ENCODE peak calls at places on chromosome 12, in six cellular contexts. F is stimulated activated naive CD4-positive, alpha-beta T cell treated with Interleukin-2 at 50 U/mL for 16 hours; C is activated T-cell treated with anti-CD3 and anti-CD28 coated beads, Interleukin-2, amount 50 U/mL, for 72 hours; K is stomach; J is stimulated activated CD4-positive, alpha-beta T cell treated with anti-CD3 and anti-CD28 coated beads, Interleukin-15, amount 100 ng/mL, for 1 hour; E is T-helper 2 cell. X is an unnamed sample.

GRCh38 chr12:1691123-1692007 is 495 bp downstream of the ADIPOR2 start:
- DNase-seq in C (peak), K (peak), E (no peak), J (peak), F (peak), X (peak)

GRCh38 chr12:113316155-113316554 is 18.8 kb downstream of the SLC8B1 start:
- DNase-seq in F (no peak), E (no peak), C (no peak), K (no peak), J (no peak), X (no peak)

GRCh38 chr12:6945613-6946012 is 1.8 kb downstream of the C12orf57 start:
- DNase-seq in K (no peak), F (no peak), E (no peak), J (no peak), C (no peak), X (no peak)

GRCh38 chr12:90770861-90771260 is 184.1 kb downstream of the CCER1 start:
- DNase-seq in C (no peak), F (no peak), J (no peak), K (no peak), E (no peak), X (no peak)

GRCh38 chr12:32312049-32312670 is 87.2 kb upstream of the FGD4 start:
- DNase-seq in E (no peak), C (no peak), K (no peak), J (no peak), F (no peak), X (peak)

GRCh38 chr12:66638666-66639065 is 40.2 kb downstream of the GRIP1 start:
- DNase-seq in K (no peak), J (no peak), C (no peak), F (no peak), E (no peak), X (no peak)

GRCh38 chr12:126139355-126139754 is 1074.1 kb downstream of the AACS start:
- DNase-seq in K (no peak), C (no peak), F (no peak), E (no peak), J (no peak), X (no peak)

GRCh38 chr12:26124491-26125450 is at the start of gene BHLHE41:
- DNase-seq in C (peak), J (no peak), E (no peak), F (no peak), K (peak), X (no peak)

GRCh38 chr12:122939151-122939550 is 27.1 kb downstream of the ABCB9 start:
- DNase-seq in J (no peak), K (no peak), C (no peak), F (no peak), E (no peak), X (no peak)

GRCh38 chr12:76375939-76376338 is 27.7 kb upstream of the BBS10 start:
- DNase-seq in K (no peak), J (no peak), C (no peak), F (no peak), E (no peak), X (no peak)

GRCh38 chr12:62435337-62436163 is 31.1 kb upstream of the MON2 start:
- DNase-seq in J (peak), F (peak), E (no peak), C (peak), K (peak), X (peak)

GRCh38 chr12:83122623-83122934 is 435.9 kb downstream of the TMTC2 start:
- DNase-seq in K (no peak), E (no peak), J (no peak), F (no peak), C (no peak), X (no peak)

GRCh38 chr12:46763230-46763629 is 62.6 kb downstream of the SLC38A4 start:
- DNase-seq in E (no peak), J (no peak), F (no peak), C (peak), K (no peak), X (no peak)

GRCh38 chr12:96421014-96421413 is 20.8 kb upstream of the CDK17 start:
- DNase-seq in E (no peak), K (no peak), J (no peak), F (no peak), C (no peak), X (no peak)

GRCh38 chr12:54417712-54418440 is 1.2 kb downstream of the ITGA5 start:
- DNase-seq in K (no peak), J (no peak), F (no peak), E (peak), C (peak), X (no peak)

GRCh38 chr12:111313833-111314259 is 55.0 kb downstream of the PHETA1 start:
- DNase-seq in E (peak), J (peak), K (peak), F (peak), C (peak), X (peak)

GRCh38 chr12:32809846-32810245 is 54.1 kb upstream of the YARS2 start:
- DNase-seq in J (no peak), E (no peak), F (no peak), K (no peak), C (no peak), X (no peak)

GRCh38 chr12:96034631-96035282 is 630 bp downstream of the LTA4H start:
- DNase-seq in F (peak), C (no peak), E (no peak), J (no peak), K (no peak), X (no peak)

GRCh38 chr12:111462134-111462821 is 56.6 kb downstream of the SH2B3 start:
- DNase-seq in E (no peak), C (no peak), J (no peak), F (no peak), K (no peak), X (no peak)

GRCh38 chr12:47286676-47287075 is 206.9 kb upstream of the AMIGO2 start:
- DNase-seq in K (no peak), E (no peak), F (no peak), C (no peak), J (no peak), X (no peak)

GRCh38 chr12:100554608-100555077 is 18.8 kb upstream of the GAS2L3 start:
- DNase-seq in C (peak), F (no peak), J (no peak), K (no peak), E (no peak), X (peak)

GRCh38 chr12:69415471-69416275 is 54.5 kb upstream of the FRS2 start:
- DNase-seq in C (peak), F (no peak), J (no peak), E (no peak), K (peak), X (no peak)

GRCh38 chr12:69497308-69498026 is 27.3 kb downstream of the FRS2 start:
- DNase-seq in F (no peak), E (no peak), K (no peak), C (no peak), J (no peak), X (no peak)

GRCh38 chr12:108185002-108185401 is 55.9 kb downstream of the WSCD2 start:
- DNase-seq in F (no peak), J (no peak), K (no peak), E (no peak), C (no peak), X (no peak)

GRCh38 chr12:132724506-132725220 is 14.0 kb downstream of the PGAM5 start:
- DNase-seq in C (no peak), J (no peak), K (no peak), E (no peak), F (no peak), X (no peak)

GRCh38 chr12:43733687-43734086 is 24.9 kb downstream of the PUS7L start:
- DNase-seq in K (no peak), E (no peak), C (no peak), F (no peak), J (no peak), X (no peak)

GRCh38 chr12:130031571-130032189 is 127.9 kb upstream of the TMEM132D start:
- DNase-seq in J (peak), F (peak), K (peak), C (peak), E (no peak), X (no peak)

GRCh38 chr12:120581998-120582397 is 796 bp upstream of the POP5 start:
- DNase-seq in E (no peak), F (peak), K (no peak), J (no peak), C (peak), X (no peak)

GRCh38 chr12:46217686-46218508 is 50.9 kb downstream of the SLC38A1 start:
- DNase-seq in E (peak), F (peak), K (peak), C (peak), J (no peak), X (no peak)

GRCh38 chr12:49052451-49053208 is 8.0 kb downstream of the KMT2D start:
- DNase-seq in J (no peak), C (no peak), F (no peak), K (no peak), E (no peak), X (no peak)

GRCh38 chr12:111429760-111430417 is 24.2 kb downstream of the SH2B3 start:
- DNase-seq in J (peak), E (peak), K (no peak), F (peak), C (peak), X (no peak)

GRCh38 chr12:62078020-62078419 is 182.2 kb upstream of the USP15 start:
- DNase-seq in J (no peak), E (no peak), C (no peak), F (no peak), K (no peak), X (no peak)

GRCh38 chr12:53974084-53975018 is at the start of gene HOTAIR:
- DNase-seq in K (no peak), E (no peak), J (no peak), C (peak), F (no peak), X (peak)

GRCh38 chr12:7060353-7060954 is at the start of gene C1S:
- DNase-seq in F (no peak), K (peak), C (no peak), J (no peak), E (no peak), X (no peak)

GRCh38 chr12:41531147-41531829 is 343.2 kb downstream of the PDZRN4 start:
- DNase-seq in K (no peak), E (no peak), F (no peak), C (no peak), J (no peak), X (no peak)

GRCh38 chr12:54993181-54993835 is 8.7 kb upstream of the TESPA1 start:
- DNase-seq in J (no peak), C (peak), F (peak), E (peak), K (peak), X (peak)

GRCh38 chr12:15732341-15733061 is 56.7 kb downstream of the EPS8 start:
- DNase-seq in E (no peak), K (no peak), C (no peak), F (no peak), J (no peak), X (no peak)

GRCh38 chr12:45309826-45310626 is 94.1 kb downstream of the ANO6 start:
- DNase-seq in J (no peak), F (no peak), K (no peak), E (no peak), C (no peak), X (no peak)

GRCh38 chr12:109331546-109331945 is 16.2 kb upstream of the MYO1H start:
- DNase-seq in K (no peak), J (no peak), F (no peak), E (no peak), C (no peak), X (no peak)